ENCODE peak calls at places on chromosomes 16 and 17, in nine cellular contexts. E is sigmoid colon, D is SK-N-SH, B is Panc1, G is endothelial cell of umbilical vein, H is HL-60, N is transverse colon, R is GM23338, X is stomach. U is an unnamed sample.

GRCh38 chr16:71837150-71837549 is 8.6 kb upstream of the ATXN1L start:
- DNase-seq in E (no peak), D (no peak), B (no peak), G (no peak), H (no peak), N (no peak), R (no peak), X (no peak), U (no peak)

GRCh38 chr17:41777157-41777578 is 9.3 kb downstream of the JUP start:
- DNase-seq in E (peak), D (peak), B (no peak), G (no peak), H (no peak), N (peak), R (peak), X (peak), U (no peak)

GRCh38 chr17:1912146-1912545 is 82.3 kb downstream of the RPA1 start:
- DNase-seq in E (no peak), D (no peak), B (no peak), G (no peak), H (no peak), N (no peak), R (no peak), X (no peak), U (no peak)

GRCh38 chr16:46962629-46963028 is 10.8 kb downstream of the DNAJA2 start:
- DNase-seq in E (no peak), D (no peak), B (no peak), G (no peak), H (no peak), N (no peak), R (no peak), X (no peak), U (no peak)

GRCh38 chr16:66154801-66155200 is 211.7 kb upstream of the CDH5 start:
- DNase-seq in E (no peak), D (no peak), B (no peak), G (no peak), H (no peak), N (no peak), R (no peak), X (no peak), U (no peak)

GRCh38 chr17:67608691-67609090 is 109.0 kb upstream of the NOL11 start:
- DNase-seq in E (no peak), D (no peak), B (no peak), G (peak), H (no peak), N (no peak), R (no peak), X (no peak), U (no peak)

GRCh38 chr16:84928679-84929420 is 82.5 kb downstream of the ZDHHC7 start:
- DNase-seq in E (peak), D (no peak), B (no peak), G (no peak), H (no peak), N (peak), R (no peak), X (peak), U (peak)

GRCh38 chr16:12170103-12171025 is 193.8 kb downstream of the SNX29 start:
- DNase-seq in E (no peak), D (no peak), B (no peak), G (no peak), H (no peak), N (no peak), R (no peak), X (no peak), U (no peak)

GRCh38 chr16:66569131-66569530 is 2.9 kb downstream of the CMTM1 start:
- DNase-seq in E (no peak), D (no peak), B (no peak), G (peak), H (no peak), N (no peak), R (no peak), X (no peak), U (no peak)

GRCh38 chr16:24255446-24256352 is at the start of gene CACNG3:
- DNase-seq in E (no peak), D (peak), B (no peak), G (peak), H (peak), N (peak), R (peak), X (no peak), U (peak)

GRCh38 chr16:57137043-57137442 is 44.7 kb downstream of the CPNE2 start:
- DNase-seq in E (no peak), D (no peak), B (no peak), G (no peak), H (no peak), N (no peak), R (no peak), X (no peak), U (peak)

GRCh38 chr16:87555647-87556046 is 46.7 kb upstream of the JPH3 start:
- DNase-seq in E (no peak), D (no peak), B (no peak), G (no peak), H (no peak), N (no peak), R (no peak), X (no peak), U (no peak)

GRCh38 chr17:38528101-38528500 is 77.7 kb downstream of the SRCIN1 start:
- DNase-seq in E (no peak), D (peak), B (no peak), G (no peak), H (no peak), N (no peak), R (no peak), X (no peak), U (no peak)

GRCh38 chr16:83954577-83955016 is 1.6 kb downstream of the OSGIN1 start:
- DNase-seq in E (peak), D (no peak), B (no peak), G (no peak), H (peak), N (peak), R (peak), X (peak), U (peak)

GRCh38 chr17:15998031-15998574 is 1.4 kb downstream of the ZSWIM7 start:
- DNase-seq in E (no peak), D (no peak), B (no peak), G (no peak), H (no peak), N (no peak), R (no peak), X (no peak), U (no peak)

GRCh38 chr17:40510328-40510648 is 8.9 kb upstream of the TNS4 start:
- DNase-seq in E (peak), D (no peak), B (no peak), G (no peak), H (no peak), N (no peak), R (no peak), X (no peak), U (peak)

GRCh38 chr16:53435066-53435688 is 906 bp downstream of the RBL2 start:
- DNase-seq in E (peak), D (peak), B (peak), G (peak), H (peak), N (peak), R (peak), X (peak), U (no peak)

GRCh38 chr17:57900991-57901743 is 51.3 kb upstream of the MRPS23 start:
- DNase-seq in E (no peak), D (no peak), B (no peak), G (no peak), H (no peak), N (peak), R (no peak), X (peak), U (no peak)

GRCh38 chr17:30358055-30358760 is 20.5 kb upstream of the CPD start:
- DNase-seq in E (no peak), D (no peak), B (no peak), G (no peak), H (no peak), N (no peak), R (no peak), X (no peak), U (no peak)
- TF ChIP-seq CTCF in E (no peak), D (no peak), B (no peak), G (no peak), H (no peak), N (no peak), R (no peak), X (no peak), U (no peak)

GRCh38 chr17:78679495-78680395 is 102.3 kb downstream of the CYTH1 start:
- DNase-seq in E (no peak), D (no peak), B (no peak), G (no peak), H (no peak), N (no peak), R (no peak), X (no peak), U (peak)
- TF ChIP-seq POLR2AphosphoS5 in E (no peak), D (no peak), B (no peak), G (no peak), H (no peak), N (no peak), R (no peak), X (no peak), U (no peak)

DNA sequence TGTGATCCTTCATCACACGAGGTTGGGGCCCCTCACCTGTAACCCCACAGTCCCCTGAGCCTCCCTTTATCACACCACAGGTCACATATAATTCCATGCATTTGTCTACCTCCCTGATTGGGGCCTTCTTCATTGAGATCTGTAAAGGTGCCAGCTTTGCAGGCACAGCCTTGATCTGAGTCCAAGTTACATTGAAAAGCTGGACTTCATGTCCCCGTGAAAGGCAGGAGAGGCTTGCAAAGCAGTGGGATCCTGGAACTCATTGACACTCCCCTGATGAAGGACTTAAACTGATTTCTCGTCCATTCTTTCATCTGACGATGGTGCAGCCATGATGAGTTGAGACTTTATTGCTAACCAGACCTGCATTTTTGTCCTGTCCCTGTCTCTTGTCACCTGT is 3.8 kb upstream of the SYT17 start:
- DNase-seq in E (no peak), D (no peak), B (no peak), G (no peak), H (no peak), N (no peak), R (no peak), X (peak), U (no peak)
- H3K4me3 ChIP-seq in E (no peak), D (no peak), B (no peak), G (no peak), H (no peak), N (no peak), R (no peak), X (no peak), U (no peak)

DNA sequence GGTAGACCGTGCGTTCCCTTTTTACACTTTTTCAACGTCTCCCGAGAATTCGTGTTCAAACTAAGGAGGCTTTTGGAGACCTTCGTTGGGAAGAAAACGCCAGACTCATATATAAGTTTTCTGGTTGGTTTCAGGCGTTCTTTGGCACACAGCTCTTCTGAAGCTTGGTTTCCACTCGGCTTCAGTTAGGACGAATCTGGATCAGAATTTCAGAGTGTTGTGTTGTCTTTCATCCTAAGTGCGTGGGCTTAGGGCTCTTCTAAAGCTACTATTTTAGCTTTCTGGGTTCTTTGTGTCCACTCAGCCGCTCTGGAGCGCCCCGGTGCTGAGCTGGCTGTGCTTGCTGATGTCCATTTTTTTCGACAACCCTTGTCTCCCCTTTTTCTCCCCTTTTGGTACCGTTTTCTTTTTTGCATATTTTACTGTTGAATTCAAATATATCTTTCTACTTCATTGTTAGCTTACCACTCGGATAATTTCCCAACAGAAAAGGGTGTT is 1.1 kb downstream of the SRRM2 start:
- DNase-seq in E (no peak), D (no peak), B (no peak), G (peak), H (peak), N (no peak), R (no peak), X (no peak), U (peak)
- TF ChIP-seq CTCF in E (no peak), D (peak), B (no peak), G (no peak), H (no peak), N (no peak), R (no peak), X (no peak), U (no peak)

GRCh38 chr17:3978421-3979275 is 14.4 kb upstream of the ATP2A3 start:
- DNase-seq in E (no peak), D (peak), B (no peak), G (peak), H (no peak), N (peak), R (no peak), X (peak), U (peak)

GRCh38 chr17:3974980-3975379 is 10.7 kb upstream of the ATP2A3 start:
- DNase-seq in E (no peak), D (no peak), B (no peak), G (no peak), H (no peak), N (no peak), R (no peak), X (no peak), U (peak)

GRCh38 chr17:3979276-3979583 is 15.0 kb upstream of the ATP2A3 start:
- DNase-seq in E (no peak), D (peak), B (no peak), G (no peak), H (no peak), N (no peak), R (no peak), X (no peak), U (peak)

GRCh38 chr17:3977387-3977786 is 13.2 kb upstream of the ATP2A3 start:
- DNase-seq in E (no peak), D (no peak), B (no peak), G (no peak), H (no peak), N (no peak), R (no peak), X (no peak), U (no peak)

GRCh38 chr17:3976675-3977171 is 12.5 kb upstream of the ATP2A3 start:
- DNase-seq in E (no peak), D (peak), B (no peak), G (no peak), H (no peak), N (peak), R (no peak), X (peak), U (peak)
- TF ChIP-seq POLR2AphosphoS5 in E (peak), D (no peak), B (no peak), G (no peak), H (no peak), N (peak), R (no peak), X (peak), U (peak)

DNA sequence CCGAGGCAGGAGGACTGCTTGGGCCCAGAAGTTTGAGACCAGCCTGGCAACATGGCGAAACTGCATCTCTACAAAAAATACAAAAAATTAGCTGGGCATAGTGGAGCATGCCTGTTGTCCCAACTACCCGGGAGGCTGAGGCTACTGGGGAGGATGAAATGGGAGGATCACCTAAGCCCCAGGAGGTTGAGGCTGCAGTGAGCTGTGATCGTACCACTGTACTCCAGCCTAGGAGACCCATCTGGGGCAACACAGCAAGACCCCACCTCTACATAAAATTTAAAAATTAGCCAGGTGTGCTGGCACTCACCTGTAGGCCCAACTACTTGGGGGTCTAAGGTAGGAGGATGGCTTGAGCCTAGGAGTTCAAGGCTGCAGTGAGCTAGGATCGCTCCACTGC is 1.8 kb downstream of the PAM16 start:
- DNase-seq in E (no peak), D (no peak), B (no peak), G (no peak), H (no peak), N (no peak), R (no peak), X (no peak), U (no peak)
- H3K4me3 ChIP-seq in E (no peak), D (no peak), B (no peak), G (no peak), H (peak), N (no peak), R (peak), X (no peak), U (no peak)

U was measured in spleen.